ENCODE peak calls at places on chromosomes 1 and 21, in five cellular contexts. One of them, this sample, is unnamed.

GRCh38 chr1:196607940-196608339 is 300 bp downstream of the KCNT2 start:
- DNase-seq in HFF-Myc: no peak
- DNase-seq in mesendoderm: no peak
- DNase-seq in ovary: peak
- DNase-seq in heart left ventricle: no peak
- DNase-seq in this sample: peak

GRCh38 chr1:165073402-165074007 is 283.0 kb downstream of the LMX1A start:
- DNase-seq in HFF-Myc: no peak
- DNase-seq in mesendoderm: peak
- DNase-seq in ovary: no peak
- DNase-seq in heart left ventricle: no peak
- DNase-seq in this sample: no peak

GRCh38 chr1:6476483-6476882 is 10.5 kb upstream of the TNFRSF25 start:
- DNase-seq in HFF-Myc: no peak
- DNase-seq in heart left ventricle: no peak
- DNase-seq in mesendoderm: no peak
- DNase-seq in ovary: no peak
- DNase-seq in this sample: no peak

GRCh38 chr1:179303173-179303572 is 9.6 kb downstream of the SOAT1 start:
- DNase-seq in HFF-Myc: no peak
- DNase-seq in mesendoderm: no peak
- DNase-seq in heart left ventricle: no peak
- DNase-seq in ovary: no peak
- DNase-seq in this sample: no peak

GRCh38 chr1:206463137-206463536 is 7.1 kb upstream of the IKBKE start:
- DNase-seq in heart left ventricle: no peak
- DNase-seq in HFF-Myc: no peak
- DNase-seq in mesendoderm: no peak
- DNase-seq in ovary: no peak
- DNase-seq in this sample: no peak

GRCh38 chr1:229112832-229113548 is 157.9 kb upstream of the RAB4A start:
- DNase-seq in mesendoderm: no peak
- DNase-seq in HFF-Myc: no peak
- DNase-seq in ovary: no peak
- DNase-seq in heart left ventricle: no peak
- DNase-seq in this sample: no peak

GRCh38 chr1:16146888-16147614 is 8.8 kb downstream of the EPHA2 start:
- DNase-seq in HFF-Myc: no peak
- DNase-seq in ovary: no peak
- DNase-seq in mesendoderm: peak
- DNase-seq in heart left ventricle: no peak
- DNase-seq in this sample: peak

GRCh38 chr1:29508458-29509107 is 272.3 kb downstream of the PTPRU start:
- DNase-seq in mesendoderm: peak
- DNase-seq in HFF-Myc: no peak
- DNase-seq in ovary: no peak
- DNase-seq in heart left ventricle: no peak
- DNase-seq in this sample: no peak

GRCh38 chr1:240790851-240791250 is 178.9 kb upstream of the GREM2 start:
- DNase-seq in HFF-Myc: no peak
- DNase-seq in ovary: no peak
- DNase-seq in mesendoderm: no peak
- DNase-seq in heart left ventricle: no peak
- DNase-seq in this sample: no peak

GRCh38 chr1:220750126-220750525 is 2.0 kb downstream of the MTARC2 start:
- DNase-seq in heart left ventricle: no peak
- DNase-seq in mesendoderm: no peak
- DNase-seq in HFF-Myc: no peak
- DNase-seq in ovary: no peak
- DNase-seq in this sample: peak

GRCh38 chr1:21950734-21951575 is 13.8 kb upstream of the HSPG2 start:
- DNase-seq in ovary: no peak
- DNase-seq in mesendoderm: no peak
- DNase-seq in HFF-Myc: no peak
- DNase-seq in heart left ventricle: peak
- DNase-seq in this sample: no peak

GRCh38 chr1:218364028-218364710 is 19.0 kb downstream of the TGFB2 start:
- DNase-seq in ovary: no peak
- DNase-seq in heart left ventricle: no peak
- DNase-seq in HFF-Myc: no peak
- DNase-seq in mesendoderm: no peak
- DNase-seq in this sample: no peak

GRCh38 chr21:26041441-26042180 is 129.0 kb downstream of the APP start:
- DNase-seq in HFF-Myc: no peak
- DNase-seq in heart left ventricle: no peak
- DNase-seq in ovary: no peak
- DNase-seq in mesendoderm: no peak
- DNase-seq in this sample: no peak

GRCh38 chr1:78240755-78241154 is 195.0 kb downstream of the GIPC2 start:
- DNase-seq in ovary: no peak
- DNase-seq in heart left ventricle: no peak
- DNase-seq in HFF-Myc: no peak
- DNase-seq in mesendoderm: no peak
- DNase-seq in this sample: no peak

GRCh38 chr1:54809496-54810074 is 8.5 kb upstream of the TTC22 start:
- DNase-seq in ovary: no peak
- DNase-seq in heart left ventricle: no peak
- DNase-seq in HFF-Myc: no peak
- DNase-seq in mesendoderm: no peak
- DNase-seq in this sample: no peak

GRCh38 chr1:163084330-163084729 is 15.2 kb downstream of the RGS4 start:
- DNase-seq in heart left ventricle: no peak
- DNase-seq in ovary: no peak
- DNase-seq in mesendoderm: no peak
- DNase-seq in HFF-Myc: no peak
- DNase-seq in this sample: no peak

GRCh38 chr1:214506972-214507431 is 44.4 kb downstream of the PTPN14 start:
- DNase-seq in ovary: no peak
- DNase-seq in HFF-Myc: no peak
- DNase-seq in heart left ventricle: no peak
- DNase-seq in mesendoderm: peak
- DNase-seq in this sample: no peak

GRCh38 chr1:33460947-33461629 is 11.4 kb upstream of the ZSCAN20 start:
- DNase-seq in ovary: no peak
- DNase-seq in mesendoderm: no peak
- DNase-seq in HFF-Myc: no peak
- DNase-seq in heart left ventricle: peak
- DNase-seq in this sample: peak

GRCh38 chr21:35924714-35925301 is 135.5 kb downstream of the SETD4 start:
- DNase-seq in HFF-Myc: no peak
- DNase-seq in heart left ventricle: no peak
- DNase-seq in ovary: no peak
- DNase-seq in mesendoderm: no peak
- DNase-seq in this sample: peak

GRCh38 chr1:226308723-226309397 is at the start of gene LIN9:
- DNase-seq in heart left ventricle: peak
- DNase-seq in ovary: peak
- DNase-seq in HFF-Myc: peak
- DNase-seq in mesendoderm: peak
- DNase-seq in this sample: peak

GRCh38 chr1:215273838-215274516 is 191.4 kb downstream of the KCNK2 start:
- DNase-seq in heart left ventricle: no peak
- DNase-seq in HFF-Myc: peak
- DNase-seq in mesendoderm: no peak
- DNase-seq in ovary: no peak
- DNase-seq in this sample: no peak

GRCh38 chr1:107597290-107597689 is 367.7 kb downstream of the VAV3 start:
- DNase-seq in mesendoderm: peak
- DNase-seq in heart left ventricle: no peak
- DNase-seq in ovary: no peak
- DNase-seq in HFF-Myc: no peak
- DNase-seq in this sample: no peak

GRCh38 chr1:21524686-21525339 is 15.6 kb downstream of the ALPL start:
- DNase-seq in ovary: no peak
- DNase-seq in heart left ventricle: no peak
- DNase-seq in HFF-Myc: no peak
- DNase-seq in mesendoderm: no peak
- DNase-seq in this sample: peak

GRCh38 chr1:46535063-46535462 is 16.4 kb downstream of the KNCN start:
- DNase-seq in mesendoderm: no peak
- DNase-seq in HFF-Myc: no peak
- DNase-seq in ovary: no peak
- DNase-seq in heart left ventricle: no peak
- DNase-seq in this sample: peak

DNA sequence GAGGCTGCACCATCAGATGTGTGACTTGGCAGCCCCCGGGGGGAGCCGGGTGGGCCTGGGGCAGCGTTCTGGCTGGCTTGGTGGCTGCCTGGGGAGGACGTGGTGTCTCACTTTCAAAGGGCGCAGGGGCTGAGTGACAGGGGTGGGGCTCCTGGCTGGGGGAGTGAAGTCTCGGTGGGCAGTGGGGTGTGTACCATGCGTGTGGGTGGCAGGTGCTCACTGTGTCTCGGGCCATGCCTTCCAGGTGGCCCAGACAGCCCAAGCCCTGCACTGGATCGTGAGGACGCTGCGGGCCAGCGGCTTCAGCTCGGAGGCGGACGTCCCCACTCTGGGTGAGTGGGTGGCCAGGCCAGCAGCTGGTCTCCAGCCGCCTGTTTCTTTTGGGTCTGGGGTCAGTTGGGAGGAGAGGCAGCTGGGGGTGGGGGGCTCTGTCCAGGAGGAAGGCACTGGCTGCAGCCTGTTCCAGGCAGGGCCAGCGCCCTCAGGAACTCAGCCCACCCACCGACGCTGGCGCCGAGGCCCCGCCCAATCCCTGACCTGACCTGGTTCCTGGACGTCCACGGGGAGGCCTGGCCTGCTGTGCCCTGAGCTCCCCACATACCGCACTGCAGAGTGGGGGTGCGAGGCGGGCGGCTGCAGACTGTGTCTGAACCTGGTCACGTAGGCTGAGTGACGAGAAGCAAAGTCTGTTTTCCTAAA is 30.6 kb upstream of the LRRC3 start:
- DNase-seq in mesendoderm: no peak
- DNase-seq in heart left ventricle: no peak
- DNase-seq in HFF-Myc: no peak
- DNase-seq in ovary: peak
- DNase-seq in this sample: no peak
- H3K4me3 ChIP-seq in mesendoderm: no peak
- H3K4me3 ChIP-seq in heart left ventricle: peak
- H3K4me3 ChIP-seq in HFF-Myc: no peak
- H3K4me3 ChIP-seq in ovary: no peak
- H3K4me3 ChIP-seq in this sample: no peak

GRCh38 chr21:33541105-33541711 is 709 bp downstream of the GART start:
- DNase-seq in mesendoderm: peak
- DNase-seq in ovary: peak
- DNase-seq in HFF-Myc: no peak
- DNase-seq in heart left ventricle: no peak
- DNase-seq in this sample: no peak
- H3K4me3 ChIP-seq in mesendoderm: peak
- H3K4me3 ChIP-seq in ovary: peak
- H3K4me3 ChIP-seq in HFF-Myc: peak
- H3K4me3 ChIP-seq in heart left ventricle: peak
- H3K4me3 ChIP-seq in this sample: peak

GRCh38 chr1:150968491-150968890 is 6.1 kb downstream of the CERS2 start:
- DNase-seq in HFF-Myc: no peak
- DNase-seq in ovary: no peak
- DNase-seq in heart left ventricle: no peak
- DNase-seq in mesendoderm: no peak
- DNase-seq in this sample: no peak

GRCh38 chr1:150973258-150973825 is 1.3 kb downstream of the CERS2 start:
- DNase-seq in mesendoderm: no peak
- DNase-seq in heart left ventricle: peak
- DNase-seq in ovary: peak
- DNase-seq in HFF-Myc: no peak
- DNase-seq in this sample: peak

GRCh38 chr1:150971583-150972416 is 2.8 kb downstream of the CERS2 start:
- DNase-seq in ovary: peak
- DNase-seq in mesendoderm: peak
- DNase-seq in HFF-Myc: no peak
- DNase-seq in heart left ventricle: peak
- DNase-seq in this sample: peak

GRCh38 chr1:150972417-150972940 is 2.2 kb downstream of the CERS2 start:
- DNase-seq in mesendoderm: no peak
- DNase-seq in ovary: peak
- DNase-seq in HFF-Myc: no peak
- DNase-seq in heart left ventricle: no peak
- DNase-seq in this sample: peak

DNA sequence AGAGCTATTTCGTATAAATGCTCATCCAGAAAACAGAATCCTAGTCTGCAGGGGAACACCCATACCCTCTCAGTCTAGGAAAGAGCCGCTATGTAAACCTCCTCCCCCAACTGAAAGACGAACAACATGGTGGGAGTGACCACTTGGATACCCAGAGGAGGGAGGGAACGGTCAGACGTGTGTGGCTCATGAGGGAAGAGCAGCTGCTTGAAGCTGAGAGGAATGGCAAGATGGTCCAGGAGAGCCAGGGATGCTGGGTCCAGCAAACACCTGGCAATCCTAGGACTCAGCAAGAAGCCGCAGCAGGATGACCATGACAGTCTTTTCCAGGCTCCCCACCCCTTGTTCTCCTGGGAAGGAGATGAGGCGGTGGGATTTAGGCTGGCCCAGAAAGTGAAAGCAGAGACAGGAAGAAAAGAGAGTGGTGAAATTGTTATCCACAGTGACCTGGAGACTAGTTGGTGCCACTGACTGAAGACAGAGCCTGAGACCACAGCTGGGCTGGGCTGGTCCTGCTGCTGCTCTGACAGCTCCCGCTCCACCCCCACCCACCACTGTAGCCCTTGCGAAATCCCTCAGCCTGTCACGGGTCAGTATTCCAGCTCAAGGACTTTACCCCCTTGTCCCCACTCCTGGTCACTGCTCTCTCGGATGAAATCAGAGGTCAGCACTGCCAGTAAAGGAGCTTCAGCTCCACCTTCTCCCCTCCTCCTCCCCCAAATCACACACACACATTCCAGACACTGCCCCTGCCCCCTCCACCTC is 3.6 kb downstream of the CERS2 start:
- DNase-seq in ovary: peak
- DNase-seq in heart left ventricle: peak
- DNase-seq in mesendoderm: peak
- DNase-seq in HFF-Myc: no peak
- DNase-seq in this sample: peak
- H3K4me3 ChIP-seq in ovary: no peak
- H3K4me3 ChIP-seq in heart left ventricle: peak
- H3K4me3 ChIP-seq in mesendoderm: no peak
- H3K4me3 ChIP-seq in HFF-Myc: peak
- H3K4me3 ChIP-seq in this sample: no peak

DNA sequence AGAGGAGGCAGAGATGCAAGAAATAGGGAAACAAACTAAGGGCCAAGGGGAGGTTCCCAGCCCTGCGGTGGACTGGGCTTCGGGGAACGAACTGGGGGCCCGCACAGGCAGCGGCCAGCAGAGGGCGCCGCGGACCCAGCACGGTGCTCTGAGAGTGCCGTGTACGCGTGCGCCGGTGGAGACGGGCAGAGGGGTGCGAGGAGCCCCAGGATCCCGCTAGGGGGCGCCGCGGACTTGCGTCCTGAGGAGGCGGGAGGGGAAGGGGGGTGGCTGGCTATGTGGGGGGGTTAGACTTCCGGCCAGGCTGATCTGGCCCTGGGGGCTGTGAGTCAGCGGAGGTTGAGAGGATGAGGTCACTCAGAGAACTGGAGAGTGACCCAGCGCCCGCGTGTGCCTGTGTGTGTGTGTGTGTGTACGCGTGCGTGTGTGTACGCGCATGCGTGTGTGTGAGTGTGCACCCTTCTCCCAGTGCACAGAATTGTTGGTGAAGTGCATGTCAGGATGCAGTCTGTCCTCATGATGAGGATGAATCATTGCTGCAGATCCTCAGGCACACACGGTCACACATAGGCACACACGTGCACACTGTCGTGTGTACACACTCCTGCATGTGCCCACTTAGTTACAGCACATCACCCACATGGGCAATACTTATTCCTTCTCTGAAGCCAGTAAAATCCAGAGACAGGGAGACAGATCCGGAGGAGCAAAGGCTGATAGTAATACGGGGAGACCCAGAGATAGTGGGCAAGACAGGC is 17.0 kb downstream of the NES start:
- DNase-seq in HFF-Myc: peak
- DNase-seq in mesendoderm: peak
- DNase-seq in ovary: peak
- DNase-seq in heart left ventricle: peak
- DNase-seq in this sample: peak
- H3K4me3 ChIP-seq in HFF-Myc: peak
- H3K4me3 ChIP-seq in mesendoderm: no peak
- H3K4me3 ChIP-seq in ovary: no peak
- H3K4me3 ChIP-seq in heart left ventricle: peak
- H3K4me3 ChIP-seq in this sample: no peak